ENCODE peak calls at places on chromosomes 12 and 14, in nine cellular contexts. One of them, this sample, is unnamed. For H3K4me1, the result is how much of the 10 kb centered on the place peaks cover.

GRCh38 chr14:104143521-104144452 is 5.4 kb downstream of the KIF26A start:
- DNase-seq in right atrium auricular region: no peak
- DNase-seq in HCT116: no peak
- DNase-seq in PC-3: no peak
- DNase-seq in left ventricle myocardium inferior: no peak
- DNase-seq in heart left ventricle: peak
- DNase-seq in GM23338: no peak
- DNase-seq in stomach: peak
- DNase-seq in psoas muscle: peak
- DNase-seq in this sample: no peak

GRCh38 chr12:109940339-109940923 is 40.4 kb downstream of the TCHP start:
- DNase-seq in left ventricle myocardium inferior: no peak
- DNase-seq in stomach: no peak
- DNase-seq in HCT116: no peak
- DNase-seq in right atrium auricular region: no peak
- DNase-seq in GM23338: no peak
- DNase-seq in PC-3: no peak
- DNase-seq in psoas muscle: no peak
- DNase-seq in heart left ventricle: no peak
- DNase-seq in this sample: no peak

GRCh38 chr14:91570021-91570420 is 59.9 kb upstream of the PPP4R3A start:
- DNase-seq in stomach: no peak
- DNase-seq in psoas muscle: no peak
- DNase-seq in HCT116: no peak
- DNase-seq in right atrium auricular region: no peak
- DNase-seq in left ventricle myocardium inferior: no peak
- DNase-seq in PC-3: no peak
- DNase-seq in heart left ventricle: no peak
- DNase-seq in GM23338: peak
- DNase-seq in this sample: no peak

GRCh38 chr14:103885509-103885932 is 38.1 kb upstream of the PPP1R13B start:
- DNase-seq in right atrium auricular region: no peak
- DNase-seq in HCT116: no peak
- DNase-seq in heart left ventricle: no peak
- DNase-seq in PC-3: no peak
- DNase-seq in stomach: no peak
- DNase-seq in left ventricle myocardium inferior: no peak
- DNase-seq in psoas muscle: no peak
- DNase-seq in GM23338: no peak
- DNase-seq in this sample: no peak

GRCh38 chr12:121795029-121795977 is 1.8 kb upstream of the RHOF start:
- DNase-seq in right atrium auricular region: peak
- DNase-seq in psoas muscle: peak
- DNase-seq in heart left ventricle: peak
- DNase-seq in HCT116: peak
- DNase-seq in left ventricle myocardium inferior: peak
- DNase-seq in GM23338: peak
- DNase-seq in PC-3: peak
- DNase-seq in stomach: peak
- DNase-seq in this sample: peak

GRCh38 chr12:85823436-85824179 is 12.6 kb downstream of the RASSF9 start:
- DNase-seq in PC-3: peak
- DNase-seq in GM23338: no peak
- DNase-seq in heart left ventricle: no peak
- DNase-seq in stomach: no peak
- DNase-seq in HCT116: no peak
- DNase-seq in right atrium auricular region: no peak
- DNase-seq in psoas muscle: no peak
- DNase-seq in left ventricle myocardium inferior: no peak
- DNase-seq in this sample: no peak

GRCh38 chr12:3661028-3661427 is 91.9 kb downstream of the CRACR2A start:
- DNase-seq in left ventricle myocardium inferior: no peak
- DNase-seq in GM23338: no peak
- DNase-seq in psoas muscle: no peak
- DNase-seq in stomach: no peak
- DNase-seq in HCT116: peak
- DNase-seq in right atrium auricular region: no peak
- DNase-seq in PC-3: peak
- DNase-seq in heart left ventricle: no peak
- DNase-seq in this sample: no peak

GRCh38 chr14:79016828-79017505 is 846.8 kb downstream of the NRXN3 start:
- DNase-seq in right atrium auricular region: no peak
- DNase-seq in PC-3: peak
- DNase-seq in stomach: no peak
- DNase-seq in heart left ventricle: no peak
- DNase-seq in psoas muscle: no peak
- DNase-seq in left ventricle myocardium inferior: no peak
- DNase-seq in GM23338: no peak
- DNase-seq in HCT116: no peak
- DNase-seq in this sample: peak

GRCh38 chr12:130158775-130159100 is 3.5 kb upstream of the FZD10 start:
- DNase-seq in left ventricle myocardium inferior: no peak
- DNase-seq in PC-3: no peak
- DNase-seq in stomach: no peak
- DNase-seq in psoas muscle: no peak
- DNase-seq in heart left ventricle: no peak
- DNase-seq in HCT116: no peak
- DNase-seq in GM23338: no peak
- DNase-seq in right atrium auricular region: no peak
- DNase-seq in this sample: no peak

GRCh38 chr14:22375321-22375930 is 213.6 kb downstream of the DAD1 start:
- DNase-seq in left ventricle myocardium inferior: no peak
- DNase-seq in GM23338: peak
- DNase-seq in stomach: no peak
- DNase-seq in right atrium auricular region: no peak
- DNase-seq in psoas muscle: no peak
- DNase-seq in heart left ventricle: no peak
- DNase-seq in PC-3: peak
- DNase-seq in HCT116: peak
- DNase-seq in this sample: no peak

GRCh38 chr12:128920468-128920867 is 67.2 kb downstream of the GLT1D1 start:
- DNase-seq in HCT116: no peak
- DNase-seq in heart left ventricle: no peak
- DNase-seq in right atrium auricular region: peak
- DNase-seq in stomach: no peak
- DNase-seq in PC-3: peak
- DNase-seq in GM23338: no peak
- DNase-seq in psoas muscle: no peak
- DNase-seq in left ventricle myocardium inferior: no peak
- DNase-seq in this sample: no peak

GRCh38 chr14:72643317-72643801 is 250.5 kb downstream of the DPF3 start:
- DNase-seq in GM23338: no peak
- DNase-seq in heart left ventricle: peak
- DNase-seq in PC-3: peak
- DNase-seq in right atrium auricular region: no peak
- DNase-seq in psoas muscle: peak
- DNase-seq in stomach: no peak
- DNase-seq in HCT116: no peak
- DNase-seq in left ventricle myocardium inferior: peak
- DNase-seq in this sample: no peak

GRCh38 chr14:49768301-49769121 is 558 bp downstream of the KLHDC2 start:
- DNase-seq in PC-3: peak
- DNase-seq in stomach: peak
- DNase-seq in right atrium auricular region: peak
- DNase-seq in heart left ventricle: peak
- DNase-seq in left ventricle myocardium inferior: peak
- DNase-seq in psoas muscle: peak
- DNase-seq in GM23338: peak
- DNase-seq in HCT116: peak
- DNase-seq in this sample: peak

GRCh38 chr14:60981626-60982455 is 796 bp downstream of the SLC38A6 start:
- DNase-seq in heart left ventricle: no peak
- DNase-seq in stomach: no peak
- DNase-seq in HCT116: no peak
- DNase-seq in PC-3: peak
- DNase-seq in psoas muscle: no peak
- DNase-seq in GM23338: peak
- DNase-seq in right atrium auricular region: no peak
- DNase-seq in left ventricle myocardium inferior: no peak
- DNase-seq in this sample: no peak

GRCh38 chr14:50139192-50139591 is 22.8 kb upstream of the VCPKMT start:
- DNase-seq in psoas muscle: no peak
- DNase-seq in stomach: no peak
- DNase-seq in right atrium auricular region: no peak
- DNase-seq in HCT116: no peak
- DNase-seq in PC-3: no peak
- DNase-seq in heart left ventricle: no peak
- DNase-seq in GM23338: peak
- DNase-seq in left ventricle myocardium inferior: no peak
- DNase-seq in this sample: no peak

GRCh38 chr14:61609143-61609851 is 86.0 kb upstream of the HIF1A start:
- DNase-seq in GM23338: peak
- DNase-seq in left ventricle myocardium inferior: no peak
- DNase-seq in HCT116: no peak
- DNase-seq in stomach: no peak
- DNase-seq in right atrium auricular region: no peak
- DNase-seq in psoas muscle: peak
- DNase-seq in PC-3: peak
- DNase-seq in heart left ventricle: no peak
- DNase-seq in this sample: peak

GRCh38 chr12:31034372-31034771 is 39.3 kb upstream of the DDX11 start:
- DNase-seq in left ventricle myocardium inferior: no peak
- DNase-seq in HCT116: peak
- DNase-seq in stomach: no peak
- DNase-seq in PC-3: no peak
- DNase-seq in GM23338: no peak
- DNase-seq in psoas muscle: no peak
- DNase-seq in right atrium auricular region: no peak
- DNase-seq in heart left ventricle: no peak
- DNase-seq in this sample: no peak
- H3K4me1 ChIP-seq in left ventricle myocardium inferior: half or more
- H3K4me1 ChIP-seq in HCT116: under half
- H3K4me1 ChIP-seq in stomach: under half
- H3K4me1 ChIP-seq in PC-3: half or more
- H3K4me1 ChIP-seq in GM23338: under half
- H3K4me1 ChIP-seq in psoas muscle: under half
- H3K4me1 ChIP-seq in right atrium auricular region: under half
- H3K4me1 ChIP-seq in heart left ventricle: under half
- H3K4me1 ChIP-seq in this sample: under half

GRCh38 chr12:65278576-65279386 is at the start of gene MSRB3:
- DNase-seq in PC-3: peak
- DNase-seq in left ventricle myocardium inferior: peak
- DNase-seq in stomach: peak
- DNase-seq in psoas muscle: peak
- DNase-seq in GM23338: peak
- DNase-seq in right atrium auricular region: peak
- DNase-seq in heart left ventricle: peak
- DNase-seq in HCT116: peak
- DNase-seq in this sample: peak

GRCh38 chr12:65279387-65280112 is 1.1 kb downstream of the MSRB3 start:
- DNase-seq in right atrium auricular region: no peak
- DNase-seq in GM23338: no peak
- DNase-seq in PC-3: no peak
- DNase-seq in psoas muscle: no peak
- DNase-seq in HCT116: no peak
- DNase-seq in left ventricle myocardium inferior: no peak
- DNase-seq in heart left ventricle: no peak
- DNase-seq in stomach: no peak
- DNase-seq in this sample: no peak

GRCh38 chr12:65277994-65278575 is 398 bp upstream of the MSRB3 start:
- DNase-seq in PC-3: no peak
- DNase-seq in stomach: no peak
- DNase-seq in heart left ventricle: peak
- DNase-seq in right atrium auricular region: no peak
- DNase-seq in GM23338: peak
- DNase-seq in psoas muscle: no peak
- DNase-seq in HCT116: no peak
- DNase-seq in left ventricle myocardium inferior: no peak
- DNase-seq in this sample: peak

GRCh38 chr12:65282840-65283239 is 4.4 kb downstream of the MSRB3 start:
- DNase-seq in PC-3: no peak
- DNase-seq in stomach: no peak
- DNase-seq in HCT116: no peak
- DNase-seq in right atrium auricular region: no peak
- DNase-seq in GM23338: no peak
- DNase-seq in heart left ventricle: no peak
- DNase-seq in psoas muscle: no peak
- DNase-seq in left ventricle myocardium inferior: no peak
- DNase-seq in this sample: no peak

DNA sequence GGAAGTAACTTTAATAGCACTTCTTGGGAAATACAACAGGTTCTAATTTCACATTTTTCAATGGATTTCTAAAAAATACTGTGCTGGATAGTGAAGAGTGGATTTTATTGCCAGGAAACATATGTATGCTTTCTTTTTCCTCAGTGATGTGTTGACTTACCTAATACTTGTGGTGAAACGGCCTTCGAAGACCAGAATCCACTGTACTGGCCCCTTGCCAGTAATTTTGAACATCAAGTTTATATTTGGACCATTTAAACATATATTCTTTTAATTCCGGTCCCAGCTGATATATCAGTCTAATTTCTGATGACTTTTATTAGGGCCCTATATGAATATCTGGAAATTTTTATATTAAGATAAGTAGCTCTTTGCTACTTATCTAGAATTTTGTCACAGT is 1.8 kb downstream of the MSRB3 start:
- DNase-seq in HCT116: no peak
- DNase-seq in GM23338: no peak
- DNase-seq in stomach: no peak
- DNase-seq in right atrium auricular region: no peak
- DNase-seq in left ventricle myocardium inferior: no peak
- DNase-seq in PC-3: no peak
- DNase-seq in psoas muscle: no peak
- DNase-seq in heart left ventricle: no peak
- DNase-seq in this sample: no peak
- H3K4me1 ChIP-seq in HCT116: under half
- H3K4me1 ChIP-seq in GM23338: under half
- H3K4me1 ChIP-seq in stomach: under half
- H3K4me1 ChIP-seq in right atrium auricular region: under half
- H3K4me1 ChIP-seq in left ventricle myocardium inferior: half or more
- H3K4me1 ChIP-seq in PC-3: under half
- H3K4me1 ChIP-seq in psoas muscle: under half
- H3K4me1 ChIP-seq in heart left ventricle: under half
- H3K4me1 ChIP-seq in this sample: under half

DNA sequence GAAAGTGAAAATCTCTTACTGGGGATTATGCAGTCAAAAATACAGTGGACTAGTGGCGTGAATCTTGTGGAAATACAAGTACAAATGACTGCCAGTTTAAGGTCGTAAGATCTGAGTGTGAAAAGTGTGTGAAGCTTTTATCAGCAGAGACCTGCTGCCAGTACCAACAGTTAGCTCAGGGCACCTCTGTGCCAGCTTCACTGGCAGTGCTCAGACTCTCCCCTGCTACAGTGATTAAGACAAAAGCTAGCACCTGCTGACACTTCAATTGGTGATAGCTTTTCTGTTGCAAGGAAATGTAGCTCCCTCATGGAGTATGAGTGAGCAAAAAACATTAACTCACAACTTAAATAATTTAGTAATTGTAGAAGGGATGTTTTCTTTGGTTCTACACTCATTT is 185.1 kb downstream of the ANO6 start:
- DNase-seq in stomach: no peak
- DNase-seq in GM23338: no peak
- DNase-seq in heart left ventricle: peak
- DNase-seq in right atrium auricular region: no peak
- DNase-seq in psoas muscle: no peak
- DNase-seq in PC-3: no peak
- DNase-seq in left ventricle myocardium inferior: peak
- DNase-seq in HCT116: no peak
- DNase-seq in this sample: no peak
- H3K4me1 ChIP-seq in stomach: under half
- H3K4me1 ChIP-seq in GM23338: under half
- H3K4me1 ChIP-seq in heart left ventricle: under half
- H3K4me1 ChIP-seq in right atrium auricular region: under half
- H3K4me1 ChIP-seq in psoas muscle: under half
- H3K4me1 ChIP-seq in PC-3: under half
- H3K4me1 ChIP-seq in left ventricle myocardium inferior: under half
- H3K4me1 ChIP-seq in HCT116: under half
- H3K4me1 ChIP-seq in this sample: under half

GRCh38 chr12:53994268-53994690 is 5.7 kb upstream of the HOXC9 start:
- DNase-seq in PC-3: no peak
- DNase-seq in heart left ventricle: peak
- DNase-seq in stomach: no peak
- DNase-seq in psoas muscle: no peak
- DNase-seq in right atrium auricular region: no peak
- DNase-seq in HCT116: no peak
- DNase-seq in left ventricle myocardium inferior: no peak
- DNase-seq in GM23338: no peak
- DNase-seq in this sample: no peak
- H3K4me1 ChIP-seq in PC-3: under half
- H3K4me1 ChIP-seq in heart left ventricle: under half
- H3K4me1 ChIP-seq in stomach: under half
- H3K4me1 ChIP-seq in psoas muscle: under half
- H3K4me1 ChIP-seq in right atrium auricular region: under half
- H3K4me1 ChIP-seq in HCT116: under half
- H3K4me1 ChIP-seq in left ventricle myocardium inferior: under half
- H3K4me1 ChIP-seq in GM23338: under half
- H3K4me1 ChIP-seq in this sample: under half

This sample was measured in thyroid gland.